ENCODE peak calls at places on chromosomes 13 and 19, in ten cellular contexts. U is endodermal cell; H is NCI-H1105; O is lower leg skin; K is RWPE2; D is NCI-H2171; V is M059J; L is cardiac fibroblast; G is activated naive CD4-positive, alpha-beta T cell; S is activated CD8-positive, alpha-beta memory T cell treated with anti-CD3 and anti-CD28 coated beads, Interleukin-2, amount 10 ng/mL, durations not matched to agents 7 days and 5 days. Z is an unnamed sample.

GRCh38 chr19:18044825-18045304 is 36.9 kb downstream of the ARRDC2 start:
- DNase-seq in S (peak; percentile 98), G (peak; percentile 62), K (no peak), V (peak; percentile 90), H (no peak), U (peak; percentile 75), L (peak; percentile 71), O (peak; percentile 93), D (peak; percentile 96), Z (no peak)

GRCh38 chr13:37319041-37319443 is 213.6 kb upstream of the CSNK1A1L start:
- DNase-seq in L (peak; percentile 9), S (no peak), H (no peak), G (no peak), U (no peak), D (no peak), K (no peak), O (no peak), V (peak; percentile 54), Z (no peak)

GRCh38 chr13:89239361-89240127 is 1568.4 kb downstream of the SLITRK5 start:
- DNase-seq in H (no peak), V (no peak), D (no peak), K (no peak), O (no peak), L (no peak), G (no peak), U (no peak), S (no peak), Z (no peak)

GRCh38 chr19:2805261-2805900 is 14.3 kb upstream of the ZNF554 start:
- DNase-seq in D (no peak), O (no peak), G (no peak), L (no peak), V (no peak), S (no peak), U (no peak), K (no peak), H (no peak), Z (no peak)

GRCh38 chr13:49828452-49828851 is 36.0 kb upstream of the KPNA3 start:
- DNase-seq in U (no peak), O (no peak), D (no peak), G (no peak), S (no peak), H (no peak), K (no peak), V (peak; percentile 27), L (no peak), Z (no peak)

GRCh38 chr19:4430760-4431159 is 26.8 kb downstream of the UBXN6 start:
- DNase-seq in O (no peak), V (no peak), U (no peak), L (no peak), G (no peak), S (no peak), K (no peak), D (no peak), H (no peak), Z (no peak)

GRCh38 chr13:109647046-109647445 is 139.3 kb downstream of the IRS2 start:
- DNase-seq in K (no peak), O (no peak), L (peak; percentile 81), D (no peak), H (no peak), S (no peak), G (no peak), V (no peak), U (no peak), Z (peak; percentile 27)

GRCh38 chr19:23343434-23344010 is 51.7 kb downstream of the ZNF91 start:
- DNase-seq in G (no peak), D (no peak), H (no peak), S (no peak), V (no peak), L (no peak), O (no peak), K (no peak), U (no peak), Z (no peak)

GRCh38 chr19:34459614-34460013 is 21.9 kb upstream of the WTIP start:
- DNase-seq in L (no peak), V (no peak), O (peak; percentile 39), S (no peak), U (no peak), G (no peak), D (no peak), K (no peak), H (no peak), Z (no peak)

GRCh38 chr19:13154241-13154778 is 4.1 kb downstream of the IER2 start:
- DNase-seq in K (peak; percentile 95), O (peak; percentile 99), H (no peak), G (peak; percentile 17), L (peak; percentile 96), V (peak; percentile 84), S (peak; percentile 81), D (peak; percentile 42), U (peak; percentile 69), Z (peak; percentile 62)

GRCh38 chr13:95440441-95441088 is 112.0 kb upstream of the CLDN10 start:
- DNase-seq in V (no peak), H (no peak), L (peak; percentile 65), D (no peak), K (no peak), S (no peak), G (no peak), U (no peak), O (no peak), Z (no peak)

GRCh38 chr13:111854403-111854802 is 212.5 kb upstream of the SOX1 start:
- DNase-seq in D (no peak), S (no peak), H (no peak), V (no peak), O (peak; percentile 57), K (no peak), L (no peak), U (peak; percentile 57), G (no peak), Z (no peak)

GRCh38 chr19:40603719-40604646 is 2.8 kb downstream of the LTBP4 start:
- DNase-seq in O (peak; percentile 100), U (peak; percentile 100), S (peak; percentile 99), V (peak; percentile 91), K (peak; percentile 99), H (peak; percentile 93), G (peak; percentile 90), D (peak; percentile 98), L (peak; percentile 98), Z (peak; percentile 90)

GRCh38 chr13:27533155-27533643 is 82.8 kb upstream of the MTIF3 start:
- DNase-seq in O (peak; percentile 95), G (peak; percentile 16), H (no peak), K (no peak), V (peak; percentile 73), S (peak; percentile 58), U (peak; percentile 96), D (no peak), L (peak; percentile 85), Z (peak; percentile 70)

GRCh38 chr13:100040196-100040595 is 48.7 kb upstream of the PCCA start:
- DNase-seq in D (no peak), U (no peak), O (no peak), S (no peak), L (no peak), H (no peak), K (no peak), V (no peak), G (no peak), Z (no peak)

GRCh38 chr19:52640916-52641315 is 2.8 kb upstream of the ZNF83 start:
- DNase-seq in H (no peak), U (peak; percentile 76), D (no peak), S (no peak), K (no peak), G (no peak), V (no peak), O (no peak), L (no peak), Z (no peak)

GRCh38 chr19:9856609-9857008 is 21.5 kb downstream of the PIN1 start:
- DNase-seq in U (no peak), S (no peak), L (no peak), O (no peak), V (no peak), K (no peak), G (no peak), H (no peak), D (no peak), Z (no peak)

Z was measured in HT1080.